ENCODE peak calls at places on chromosomes 2 and 18, in four cellular contexts. X is HT1080, C is occipital lobe, S is NCI-H2029 treated with DMSO at 0.1 percent for 48 hours. R is an unnamed sample.

GRCh38 chr2:67641709-67642397 is 244.7 kb downstream of the ETAA1 start:
- DNase-seq in X (peak; percentile 18), C (no peak), S (no peak), R (no peak)

GRCh38 chr2:32627441-32627900 is 379 bp upstream of the TTC27 start:
- DNase-seq in S (no peak), C (peak; percentile 42), X (no peak), R (no peak)

GRCh38 chr18:75489493-75490190 is 62.1 kb upstream of the SMIM21 start:
- DNase-seq in S (no peak), X (peak; percentile 95), C (no peak), R (peak; percentile 80)

GRCh38 chr2:48315847-48316194 is 214.1 kb upstream of the STON1 start:
- DNase-seq in S (no peak), X (peak; percentile 27), C (no peak), R (peak; percentile 47)

GRCh38 chr2:98263362-98263761 is 82.9 kb upstream of the CNGA3 start:
- DNase-seq in X (no peak), C (no peak), S (no peak), R (no peak)

GRCh38 chr2:1803217-1804115 is 59.2 kb upstream of the PXDN start:
- DNase-seq in S (no peak), X (no peak), C (no peak), R (no peak)

GRCh38 chr2:316381-316780 is 28.5 kb upstream of the ALKAL2 start:
- DNase-seq in C (no peak), S (no peak), X (no peak), R (no peak)

GRCh38 chr18:55322176-55322735 is 265.7 kb downstream of the TCF4 start:
- DNase-seq in C (peak; percentile 79), X (peak; percentile 51), S (peak; percentile 44), R (peak; percentile 75)

GRCh38 chr18:41464278-41464677 is 490.8 kb upstream of the PIK3C3 start:
- DNase-seq in C (no peak), X (no peak), S (no peak), R (no peak)

GRCh38 chr18:12659904-12660605 is 2.1 kb upstream of the SPIRE1 start:
- DNase-seq in X (peak; percentile 50), S (peak; percentile 51), C (no peak), R (peak; percentile 69)

GRCh38 chr2:219496247-219496646 is 2.4 kb upstream of the GMPPA start:
- DNase-seq in X (no peak), C (no peak), S (no peak), R (no peak)

GRCh38 chr2:25831744-25832449 is 46.4 kb downstream of the ASXL2 start:
- DNase-seq in X (no peak), C (no peak), S (no peak), R (no peak)

GRCh38 chr2:54226224-54226623 is 29.8 kb downstream of the TSPYL6 start:
- DNase-seq in S (no peak), C (no peak), X (no peak), R (no peak)

GRCh38 chr2:216015722-216016464 is 2.5 kb upstream of the MREG start:
- DNase-seq in S (peak; percentile 25), X (peak; percentile 30), C (peak; percentile 6), R (no peak)

GRCh38 chr18:58087928-58088722 is 44.1 kb downstream of the NEDD4L start:
- DNase-seq in C (no peak), S (peak; percentile 5), X (peak; percentile 84), R (peak; percentile 92)

GRCh38 chr2:170530803-170531564 is 184.2 kb upstream of the SP5 start:
- DNase-seq in C (no peak), S (peak; percentile 6), X (no peak), R (no peak)

GRCh38 chr2:40450066-40450841 is 1.6 kb downstream of the SLC8A1 start:
- DNase-seq in C (peak; percentile 19), X (no peak), S (no peak), R (no peak)

GRCh38 chr2:189002079-189002478 is 27.9 kb downstream of the COL3A1 start:
- DNase-seq in C (no peak), S (no peak), X (peak; percentile 82), R (peak; percentile 29)

GRCh38 chr2:95359501-95359930 is 43.0 kb upstream of the FAHD2A start:
- DNase-seq in C (no peak), S (no peak), X (no peak), R (no peak)

GRCh38 chr18:11387880-11388279 is 221.5 kb upstream of the SLC35G4 start:
- DNase-seq in C (no peak), S (no peak), X (peak; percentile 72), R (peak; percentile 84)

GRCh38 chr18:43277164-43277600 is at the start of gene SYT4:
- DNase-seq in X (peak; percentile 3), C (peak; percentile 79), S (peak; percentile 56), R (peak; percentile 56)

GRCh38 chr2:143161982-143162837 is 33.0 kb downstream of the ARHGAP15 start:
- DNase-seq in S (peak; percentile 5), C (peak; percentile 13), X (peak; percentile 52), R (peak; percentile 56)

GRCh38 chr2:6919912-6920905 is 3.0 kb downstream of the RNF144A start:
- DNase-seq in S (no peak), X (no peak), C (no peak), R (no peak)

GRCh38 chr2:106197878-106198277 is 3.8 kb upstream of the UXS1 start:
- DNase-seq in S (no peak), C (no peak), X (peak; percentile 76), R (peak; percentile 38)

GRCh38 chr2:221458588-221458987 is 113.5 kb downstream of the EPHA4 start:
- DNase-seq in S (no peak), C (no peak), X (no peak), R (no peak)

GRCh38 chr18:36640005-36640952 is 188.5 kb downstream of the TPGS2 start:
- DNase-seq in C (no peak), S (no peak), X (no peak), R (no peak)

GRCh38 chr2:161843936-161844335 is 219.7 kb downstream of the SLC4A10 start:
- DNase-seq in S (no peak), X (no peak), C (no peak), R (no peak)

GRCh38 chr2:236179653-236180500 is 11.7 kb upstream of the GBX2 start:
- DNase-seq in S (no peak), C (no peak), X (peak; percentile 79), R (peak; percentile 27)

GRCh38 chr2:124283090-124283489 is 258.0 kb downstream of the CNTNAP5 start:
- DNase-seq in X (peak; percentile 79), S (peak; percentile 57), C (no peak), R (peak; percentile 83)

GRCh38 chr2:241064802-241065354 is 37.2 kb downstream of the MTERF4 start:
- DNase-seq in S (no peak), X (no peak), C (no peak), R (no peak)

GRCh38 chr18:48565105-48565504 is 26.3 kb downstream of the CTIF start:
- DNase-seq in X (no peak), S (no peak), C (no peak), R (no peak)

GRCh38 chr18:26515643-26516495 is 32.5 kb downstream of the KCTD1 start:
- DNase-seq in C (no peak), X (no peak), S (no peak), R (no peak)

GRCh38 chr2:241018051-241018891 is 19.9 kb downstream of the SNED1 start:
- DNase-seq in S (no peak), X (no peak), C (no peak), R (no peak)

GRCh38 chr2:144890828-144891227 is 370.9 kb upstream of the ZEB2 start:
- DNase-seq in C (no peak), S (no peak), X (peak; percentile 44), R (peak; percentile 47)